ENCODE peak calls at places on chromosomes 5 and 9, in eight cellular contexts. R is Panc1; L is fibroblast of mammary gland; D is stimulated activated CD8-positive, alpha-beta memory T cell treated with anti-CD3 and anti-CD28 coated beads, Interleukin-4, amount 100 ng/mL, for 4 hours; Y is neural progenitor cell; F is mesendoderm; X is tibial nerve; K is Right ventricle myocardium superior. I is an unnamed sample.

GRCh38 chr5:30106596-30106995 is 1086.9 kb upstream of the CDH6 start:
- DNase-seq in R (no peak), L (no peak), D (no peak), Y (no peak), F (no peak), X (no peak), K (no peak), I (no peak)

GRCh38 chr9:77543131-77543822 is 104.8 kb downstream of the GNA14 start:
- DNase-seq in R (no peak), L (no peak), D (no peak), Y (no peak), F (peak; percentile 90), X (no peak), K (no peak), I (no peak)

GRCh38 chr5:162485666-162486292 is 418.2 kb downstream of the GABRG2 start:
- DNase-seq in R (no peak), L (no peak), D (no peak), Y (peak; percentile 55), F (peak; percentile 80), X (no peak), K (no peak), I (no peak)

GRCh38 chr5:178551059-178551458 is 39.1 kb downstream of the COL23A1 start:
- DNase-seq in R (no peak), L (peak; percentile 21), D (no peak), Y (no peak), F (no peak), X (no peak), K (no peak), I (no peak)

GRCh38 chr5:56669534-56670483 is 145.5 kb upstream of the MAP3K1 start:
- DNase-seq in R (no peak), L (peak; percentile 40), D (peak; percentile 4), Y (no peak), F (no peak), X (no peak), K (peak; percentile 52), I (peak; percentile 83)

GRCh38 chr5:38672059-38672791 is 115.8 kb upstream of the LIFR start:
- DNase-seq in R (no peak), L (peak; percentile 73), D (no peak), Y (no peak), F (peak; percentile 97), X (no peak), K (no peak), I (no peak)

GRCh38 chr9:73239868-73240267 is 88.2 kb downstream of the ANXA1 start:
- DNase-seq in R (no peak), L (peak; percentile 58), D (no peak), Y (no peak), F (no peak), X (no peak), K (no peak), I (no peak)

GRCh38 chr9:79757906-79758669 is 186.3 kb downstream of the TLE4 start:
- DNase-seq in R (no peak), L (peak; percentile 33), D (no peak), Y (no peak), F (peak; percentile 8), X (no peak), K (no peak), I (no peak)

GRCh38 chr9:94593459-94594345 is at the start of gene FBP2:
- DNase-seq in R (no peak), L (no peak), D (no peak), Y (no peak), F (no peak), X (no peak), K (no peak), I (peak; percentile 53)

GRCh38 chr9:29211681-29212589 is 1638.7 kb upstream of the C9orf72 start:
- DNase-seq in R (no peak), L (no peak), D (no peak), Y (peak; percentile 84), F (peak; percentile 60), X (no peak), K (no peak), I (no peak)

GRCh38 chr5:1244976-1245375 is 19.8 kb downstream of the SLC6A18 start:
- DNase-seq in R (no peak), L (no peak), D (no peak), Y (peak; percentile 31), F (no peak), X (no peak), K (no peak), I (no peak)

GRCh38 chr5:29162297-29162696 is 2031.2 kb upstream of the CDH6 start:
- DNase-seq in R (no peak), L (no peak), D (no peak), Y (peak; percentile 20), F (no peak), X (no peak), K (no peak), I (no peak)

GRCh38 chr5:170480277-170480676 is 23.5 kb upstream of the KCNIP1 start:
- DNase-seq in R (no peak), L (no peak), D (no peak), Y (no peak), F (no peak), X (no peak), K (no peak), I (no peak)

GRCh38 chr9:134061688-134062371 is 6.0 kb downstream of the BRD3 start:
- DNase-seq in R (no peak), L (no peak), D (no peak), Y (peak; percentile 1), F (no peak), X (no peak), K (no peak), I (no peak)

GRCh38 chr9:113715086-113715485 is 161.0 kb upstream of the ZNF618 start:
- DNase-seq in R (no peak), L (peak; percentile 55), D (no peak), Y (no peak), F (peak; percentile 59), X (no peak), K (no peak), I (no peak)

GRCh38 chr5:16924201-16924600 is 11.9 kb downstream of the MYO10 start:
- DNase-seq in R (no peak), L (no peak), D (no peak), Y (no peak), F (no peak), X (no peak), K (no peak), I (no peak)

GRCh38 chr5:126544087-126544740 is 50.8 kb downstream of the ALDH7A1 start:
- DNase-seq in R (peak; percentile 32), L (peak; percentile 44), D (no peak), Y (peak; percentile 50), F (peak; percentile 44), X (no peak), K (no peak), I (no peak)

GRCh38 chr9:129633848-129634247 is 7.9 kb downstream of the NTMT1 start:
- DNase-seq in R (no peak), L (no peak), D (no peak), Y (no peak), F (no peak), X (no peak), K (no peak), I (no peak)

GRCh38 chr5:59745422-59745863 is 148.1 kb downstream of the PDE4D start:
- DNase-seq in R (no peak), L (peak; percentile 97), D (no peak), Y (no peak), F (no peak), X (no peak), K (peak; percentile 30), I (peak; percentile 41)

GRCh38 chr9:91302831-91303230 is 58.9 kb downstream of the AUH start:
- DNase-seq in R (peak; percentile 30), L (peak; percentile 90), D (no peak), Y (no peak), F (no peak), X (no peak), K (no peak), I (no peak)

GRCh38 chr5:173236531-173237501 is 1.8 kb upstream of the NKX2-5 start:
- DNase-seq in R (no peak), L (no peak), D (no peak), Y (peak; percentile 60), F (peak; percentile 36), X (no peak), K (no peak), I (peak; percentile 68)

GRCh38 chr9:137478613-137479314 is 19.6 kb upstream of the NSMF start:
- DNase-seq in R (no peak), L (no peak), D (no peak), Y (no peak), F (peak; percentile 70), X (no peak), K (peak; percentile 39), I (peak; percentile 76)

GRCh38 chr5:108196276-108196675 is 185.6 kb downstream of the FBXL17 start:
- DNase-seq in R (no peak), L (peak; percentile 7), D (no peak), Y (no peak), F (no peak), X (no peak), K (no peak), I (no peak)

GRCh38 chr9:95816716-95817115 is 58.8 kb upstream of the ERCC6L2 start:
- DNase-seq in R (no peak), L (no peak), D (no peak), Y (no peak), F (no peak), X (no peak), K (no peak), I (no peak)

GRCh38 chr5:149618581-149619248 is 37.4 kb downstream of the ARHGEF37 start:
- DNase-seq in R (peak; percentile 60), L (peak; percentile 72), D (no peak), Y (peak; percentile 68), F (peak; percentile 86), X (no peak), K (no peak), I (no peak)

GRCh38 chr5:154221371-154221896 is 30.9 kb downstream of the GALNT10 start:
- DNase-seq in R (peak; percentile 35), L (peak; percentile 84), D (peak; percentile 18), Y (peak; percentile 39), F (peak; percentile 49), X (no peak), K (no peak), I (peak; percentile 82)

GRCh38 chr5:12023614-12024241 is 119.5 kb upstream of the CTNND2 start:
- DNase-seq in R (peak; percentile 28), L (peak; percentile 45), D (no peak), Y (peak; percentile 74), F (peak; percentile 65), X (no peak), K (no peak), I (no peak)

GRCh38 chr5:148084269-148084668 is 20.5 kb downstream of the SPINK5 start:
- DNase-seq in R (no peak), L (no peak), D (no peak), Y (no peak), F (peak; percentile 90), X (no peak), K (no peak), I (no peak)

GRCh38 chr5:72295539-72295938 is 24.5 kb downstream of the MRPS27 start:
- DNase-seq in R (no peak), L (no peak), D (no peak), Y (no peak), F (no peak), X (no peak), K (no peak), I (no peak)

GRCh38 chr5:74257645-74258328 is 382.7 kb downstream of the ENC1 start:
- DNase-seq in R (no peak), L (peak; percentile 62), D (no peak), Y (no peak), F (no peak), X (peak; percentile 52), K (peak; percentile 83), I (peak; percentile 70)

GRCh38 chr5:147037517-147038205 is 159.1 kb upstream of the PPP2R2B start:
- DNase-seq in R (no peak), L (peak; percentile 90), D (no peak), Y (no peak), F (no peak), X (no peak), K (no peak), I (no peak)

GRCh38 chr9:110897899-110898298 is 140.4 kb downstream of the LPAR1 start:
- DNase-seq in R (no peak), L (peak; percentile 74), D (no peak), Y (no peak), F (no peak), X (no peak), K (no peak), I (no peak)

GRCh38 chr9:133938086-133938485 is 54.0 kb downstream of the VAV2 start:
- DNase-seq in R (no peak), L (no peak), D (no peak), Y (no peak), F (no peak), X (no peak), K (no peak), I (no peak)

GRCh38 chr9:127721391-127721821 is 5.5 kb downstream of the TTC16 start:
- DNase-seq in R (no peak), L (no peak), D (no peak), Y (no peak), F (no peak), X (no peak), K (no peak), I (no peak)

I was measured in aorta.